ENCODE peak calls at places on chromosomes 6 and 20, in four cellular contexts. K is GM10248, L is substantia nigra, D is COR-L47. U is an unnamed sample.

GRCh38 chr20:62928246-62928939 is 2.1 kb upstream of the DIDO1 start:
- DNase-seq in L (no peak), D (no peak), K (no peak), U (no peak)

GRCh38 chr6:163113358-163113962 is 301.1 kb upstream of the QKI start:
- DNase-seq in D (no peak), L (no peak), K (no peak), U (no peak)

GRCh38 chr6:110554966-110555460 is 78.6 kb upstream of the SLC22A16 start:
- DNase-seq in L (peak; percentile 47), K (no peak), D (no peak), U (no peak)

GRCh38 chr20:49230575-49231211 is 11.5 kb downstream of the DDX27 start:
- DNase-seq in K (no peak), L (peak; percentile 25), D (no peak), U (no peak)

GRCh38 chr20:6450841-6451240 is 316.6 kb upstream of the BMP2 start:
- DNase-seq in K (no peak), D (no peak), L (no peak), U (no peak)

GRCh38 chr6:155483858-155484257 is 28.2 kb upstream of the NOX3 start:
- DNase-seq in L (no peak), D (no peak), K (no peak), U (no peak)

GRCh38 chr6:71197770-71198169 is 90.8 kb upstream of the OGFRL1 start:
- DNase-seq in K (no peak), D (no peak), L (no peak), U (no peak)

GRCh38 chr6:67606905-67607828 is 1027.9 kb upstream of the ADGRB3 start:
- DNase-seq in K (no peak), D (peak; percentile 86), L (no peak), U (peak; percentile 31)

GRCh38 chr20:32702706-32703425 is 29.1 kb upstream of the C20orf203 start:
- DNase-seq in D (peak; percentile 91), K (no peak), L (no peak), U (peak; percentile 78)

GRCh38 chr20:38581013-38581412 is at the start of gene ADIG:
- DNase-seq in K (no peak), L (peak; percentile 44), D (no peak), U (no peak)

GRCh38 chr6:7053125-7053784 is 54.5 kb upstream of the RREB1 start:
- DNase-seq in L (no peak), K (no peak), D (no peak), U (no peak)

GRCh38 chr6:157216570-157216969 is 106.7 kb downstream of the TMEM242 start:
- DNase-seq in L (no peak), D (no peak), K (no peak), U (no peak)

GRCh38 chr6:148002067-148002466 is 340.6 kb upstream of the SASH1 start:
- DNase-seq in D (no peak), K (no peak), L (no peak), U (peak; percentile 82)

GRCh38 chr6:105678516-105678915 is 275.6 kb upstream of the PREP start:
- DNase-seq in K (no peak), D (no peak), L (no peak), U (no peak)

GRCh38 chr6:56040271-56040670 is 164.9 kb upstream of the BMP5 start:
- DNase-seq in K (no peak), D (no peak), L (no peak), U (no peak)

GRCh38 chr6:10586302-10586701 is 65.2 kb downstream of the GCNT2 start:
- DNase-seq in K (no peak), D (no peak), L (no peak), U (no peak)

U was measured in NCI-H146.